ENCODE peak calls at places on chromosomes 1 and 21, in nine cellular contexts. N, P, A, R, G, X, I, J and K are unnamed samples.

GRCh38 chr1:241679961-241680360 is 27.9 kb downstream of the WDR64 start:
- DNase-seq in N (no peak), P (no peak), A (no peak), R (no peak), G (no peak), X (no peak), I (no peak), J (no peak), K (no peak)

GRCh38 chr1:86618358-86618757 is 71.5 kb downstream of the CLCA4 start:
- DNase-seq in N (no peak), P (no peak), A (no peak), R (no peak), G (no peak), X (no peak), I (no peak), J (no peak), K (no peak)

GRCh38 chr1:196002906-196003305 is 605.3 kb downstream of the KCNT2 start:
- DNase-seq in N (no peak), P (no peak), A (no peak), R (no peak), G (peak), X (no peak), I (no peak), J (no peak), K (no peak)

GRCh38 chr1:165841582-165842362 is 14.4 kb downstream of the UCK2 start:
- DNase-seq in N (no peak), P (no peak), A (no peak), R (no peak), G (no peak), X (peak), I (no peak), J (no peak), K (no peak)

GRCh38 chr1:217106231-217106630 is 383.0 kb upstream of the ESRRG start:
- DNase-seq in N (no peak), P (no peak), A (no peak), R (no peak), G (no peak), X (no peak), I (no peak), J (no peak), K (no peak)

GRCh38 chr1:152998476-152998875 is 3.1 kb upstream of the SPRR3 start:
- DNase-seq in N (no peak), P (no peak), A (no peak), R (no peak), G (no peak), X (no peak), I (no peak), J (no peak), K (no peak)

GRCh38 chr21:38930838-38931237 is 125.1 kb downstream of the ETS2 start:
- DNase-seq in N (no peak), P (no peak), A (no peak), R (no peak), G (no peak), X (peak), I (no peak), J (no peak), K (no peak)

GRCh38 chr1:201719812-201720521 is 109.0 kb upstream of the IPO9 start:
- DNase-seq in N (peak), P (no peak), A (peak), R (no peak), G (no peak), X (peak), I (no peak), J (peak), K (no peak)

GRCh38 chr1:102776074-102776473 is 332.2 kb downstream of the COL11A1 start:
- DNase-seq in N (no peak), P (no peak), A (no peak), R (no peak), G (peak), X (no peak), I (no peak), J (no peak), K (no peak)

GRCh38 chr21:44907225-44907965 is 13.3 kb downstream of the ITGB2 start:
- DNase-seq in N (no peak), P (no peak), A (no peak), R (no peak), G (no peak), X (no peak), I (no peak), J (no peak), K (no peak)

GRCh38 chr1:2585318-2586092 is 1.1 kb upstream of the PRXL2B start:
- DNase-seq in N (peak), P (no peak), A (peak), R (no peak), G (peak), X (peak), I (peak), J (no peak), K (peak)

GRCh38 chr1:64343105-64343960 is 126.6 kb upstream of the CACHD1 start:
- DNase-seq in N (no peak), P (peak), A (no peak), R (no peak), G (peak), X (peak), I (no peak), J (no peak), K (peak)

GRCh38 chr1:221801773-221802516 is 60.1 kb upstream of the DUSP10 start:
- DNase-seq in N (no peak), P (no peak), A (no peak), R (no peak), G (no peak), X (peak), I (no peak), J (no peak), K (no peak)

GRCh38 chr1:153246825-153247224 is 12.7 kb upstream of the LORICRIN start:
- DNase-seq in N (no peak), P (no peak), A (no peak), R (no peak), G (no peak), X (no peak), I (no peak), J (no peak), K (no peak)

GRCh38 chr21:44925027-44925755 is 4.5 kb upstream of the ITGB2 start:
- DNase-seq in N (no peak), P (no peak), A (no peak), R (no peak), G (no peak), X (no peak), I (no peak), J (no peak), K (no peak)

GRCh38 chr1:103123321-103123720 is 15.0 kb upstream of the COL11A1 start:
- DNase-seq in N (no peak), P (no peak), A (no peak), R (no peak), G (no peak), X (no peak), I (no peak), J (no peak), K (no peak)

GRCh38 chr1:64470670-64471217 is 815 bp downstream of the CACHD1 start:
- DNase-seq in N (peak), P (peak), A (peak), R (no peak), G (peak), X (no peak), I (peak), J (no peak), K (no peak)

GRCh38 chr1:19066248-19066873 is 109.9 kb upstream of the IFFO2 start:
- DNase-seq in N (no peak), P (no peak), A (no peak), R (no peak), G (peak), X (no peak), I (no peak), J (no peak), K (no peak)

GRCh38 chr21:30921129-30921528 is 39.7 kb upstream of the KRTAP11-1 start:
- DNase-seq in N (no peak), P (no peak), A (no peak), R (no peak), G (no peak), X (no peak), I (no peak), J (no peak), K (no peak)

GRCh38 chr1:29478046-29478791 is 241.9 kb downstream of the PTPRU start:
- DNase-seq in N (peak), P (no peak), A (no peak), R (no peak), G (peak), X (no peak), I (peak), J (no peak), K (no peak)

GRCh38 chr1:17648457-17649145 is 106.5 kb upstream of the ACTL8 start:
- DNase-seq in N (no peak), P (peak), A (no peak), R (no peak), G (no peak), X (no peak), I (no peak), J (no peak), K (no peak)

GRCh38 chr1:22077728-22078127 is 25.2 kb downstream of the CDC42 start:
- DNase-seq in N (no peak), P (no peak), A (no peak), R (no peak), G (no peak), X (peak), I (no peak), J (no peak), K (no peak)

GRCh38 chr1:155529109-155529508 is 33.5 kb downstream of the ASH1L start:
- DNase-seq in N (no peak), P (no peak), A (no peak), R (no peak), G (no peak), X (no peak), I (no peak), J (no peak), K (no peak)

GRCh38 chr1:181984006-181984405 is 77.5 kb downstream of the ZNF648 start:
- DNase-seq in N (no peak), P (no peak), A (no peak), R (no peak), G (no peak), X (no peak), I (no peak), J (no peak), K (no peak)

GRCh38 chr1:40132383-40133121 is 28.6 kb upstream of the RLF start:
- DNase-seq in N (no peak), P (no peak), A (no peak), R (no peak), G (no peak), X (no peak), I (no peak), J (no peak), K (no peak)

GRCh38 chr1:77126309-77126708 is 92.9 kb downstream of the PIGK start:
- DNase-seq in N (no peak), P (no peak), A (no peak), R (peak), G (peak), X (peak), I (peak), J (peak), K (peak)